ENCODE peak calls at places on chromosome 13, in ten cellular contexts. One of them, this sample, is unnamed.

GRCh38 chr13:80214521-80214941 is 126.4 kb downstream of the SPRY2 start:
- DNase-seq in omental fat pad: no peak
- DNase-seq in NCI-H510A: no peak
- DNase-seq in GM04503: no peak
- DNase-seq in GM12891: no peak
- DNase-seq in activated T-cell treated with anti-CD3 and anti-CD28 coated beads, Interleukin-2, amount 50 U/mL, for 72 hours: no peak
- DNase-seq in RPMI8226: no peak
- DNase-seq in activated CD4-positive, alpha-beta T cell treated with anti-CD3 and anti-CD28 coated beads for 24 hours: no peak
- DNase-seq in stimulated activated CD4-positive, alpha-beta T cell treated with anti-CD3 and anti-CD28 coated beads, Interleukin-1b, Interleukin-23, amount 100 ng/mL, for 24 hours: no peak
- DNase-seq in T-helper 1 cell: no peak
- DNase-seq in this sample: no peak

GRCh38 chr13:44340508-44340907 is 33.1 kb upstream of the SERP2 start:
- DNase-seq in omental fat pad: no peak
- DNase-seq in activated CD4-positive, alpha-beta T cell treated with anti-CD3 and anti-CD28 coated beads for 24 hours: no peak
- DNase-seq in GM12891: no peak
- DNase-seq in stimulated activated CD4-positive, alpha-beta T cell treated with anti-CD3 and anti-CD28 coated beads, Interleukin-1b, Interleukin-23, amount 100 ng/mL, for 24 hours: no peak
- DNase-seq in RPMI8226: no peak
- DNase-seq in activated T-cell treated with anti-CD3 and anti-CD28 coated beads, Interleukin-2, amount 50 U/mL, for 72 hours: no peak
- DNase-seq in NCI-H510A: no peak
- DNase-seq in T-helper 1 cell: no peak
- DNase-seq in GM04503: no peak
- DNase-seq in this sample: no peak

GRCh38 chr13:44853641-44854040 is 135.6 kb downstream of the NUFIP1 start:
- DNase-seq in GM04503: no peak
- DNase-seq in NCI-H510A: no peak
- DNase-seq in GM12891: no peak
- DNase-seq in T-helper 1 cell: no peak
- DNase-seq in activated CD4-positive, alpha-beta T cell treated with anti-CD3 and anti-CD28 coated beads for 24 hours: no peak
- DNase-seq in RPMI8226: no peak
- DNase-seq in activated T-cell treated with anti-CD3 and anti-CD28 coated beads, Interleukin-2, amount 50 U/mL, for 72 hours: no peak
- DNase-seq in stimulated activated CD4-positive, alpha-beta T cell treated with anti-CD3 and anti-CD28 coated beads, Interleukin-1b, Interleukin-23, amount 100 ng/mL, for 24 hours: no peak
- DNase-seq in omental fat pad: no peak
- DNase-seq in this sample: no peak

GRCh38 chr13:34034411-34034810 is 216.5 kb downstream of the RFC3 start:
- DNase-seq in NCI-H510A: no peak
- DNase-seq in stimulated activated CD4-positive, alpha-beta T cell treated with anti-CD3 and anti-CD28 coated beads, Interleukin-1b, Interleukin-23, amount 100 ng/mL, for 24 hours: no peak
- DNase-seq in activated CD4-positive, alpha-beta T cell treated with anti-CD3 and anti-CD28 coated beads for 24 hours: no peak
- DNase-seq in RPMI8226: no peak
- DNase-seq in GM12891: no peak
- DNase-seq in omental fat pad: no peak
- DNase-seq in activated T-cell treated with anti-CD3 and anti-CD28 coated beads, Interleukin-2, amount 50 U/mL, for 72 hours: no peak
- DNase-seq in GM04503: no peak
- DNase-seq in T-helper 1 cell: no peak
- DNase-seq in this sample: no peak

GRCh38 chr13:74687452-74688180 is 553.4 kb upstream of the KLF12 start:
- DNase-seq in activated CD4-positive, alpha-beta T cell treated with anti-CD3 and anti-CD28 coated beads for 24 hours: no peak
- DNase-seq in GM04503: no peak
- DNase-seq in omental fat pad: no peak
- DNase-seq in T-helper 1 cell: no peak
- DNase-seq in RPMI8226: no peak
- DNase-seq in stimulated activated CD4-positive, alpha-beta T cell treated with anti-CD3 and anti-CD28 coated beads, Interleukin-1b, Interleukin-23, amount 100 ng/mL, for 24 hours: no peak
- DNase-seq in NCI-H510A: no peak
- DNase-seq in activated T-cell treated with anti-CD3 and anti-CD28 coated beads, Interleukin-2, amount 50 U/mL, for 72 hours: no peak
- DNase-seq in GM12891: no peak
- DNase-seq in this sample: no peak

GRCh38 chr13:50309200-50309848 is 294.1 kb downstream of the KCNRG start:
- DNase-seq in RPMI8226: no peak
- DNase-seq in GM04503: no peak
- DNase-seq in activated CD4-positive, alpha-beta T cell treated with anti-CD3 and anti-CD28 coated beads for 24 hours: no peak
- DNase-seq in GM12891: no peak
- DNase-seq in T-helper 1 cell: no peak
- DNase-seq in omental fat pad: no peak
- DNase-seq in activated T-cell treated with anti-CD3 and anti-CD28 coated beads, Interleukin-2, amount 50 U/mL, for 72 hours: no peak
- DNase-seq in NCI-H510A: no peak
- DNase-seq in stimulated activated CD4-positive, alpha-beta T cell treated with anti-CD3 and anti-CD28 coated beads, Interleukin-1b, Interleukin-23, amount 100 ng/mL, for 24 hours: no peak
- DNase-seq in this sample: no peak

GRCh38 chr13:95660981-95661581 is 15.9 kb upstream of the DNAJC3 start:
- DNase-seq in GM04503: no peak
- DNase-seq in omental fat pad: no peak
- DNase-seq in GM12891: no peak
- DNase-seq in RPMI8226: peak
- DNase-seq in stimulated activated CD4-positive, alpha-beta T cell treated with anti-CD3 and anti-CD28 coated beads, Interleukin-1b, Interleukin-23, amount 100 ng/mL, for 24 hours: no peak
- DNase-seq in NCI-H510A: no peak
- DNase-seq in activated CD4-positive, alpha-beta T cell treated with anti-CD3 and anti-CD28 coated beads for 24 hours: peak
- DNase-seq in activated T-cell treated with anti-CD3 and anti-CD28 coated beads, Interleukin-2, amount 50 U/mL, for 72 hours: peak
- DNase-seq in T-helper 1 cell: no peak
- DNase-seq in this sample: no peak

GRCh38 chr13:52361225-52361624 is 44.7 kb downstream of the THSD1 start:
- DNase-seq in omental fat pad: no peak
- DNase-seq in GM04503: no peak
- DNase-seq in T-helper 1 cell: no peak
- DNase-seq in activated CD4-positive, alpha-beta T cell treated with anti-CD3 and anti-CD28 coated beads for 24 hours: no peak
- DNase-seq in GM12891: no peak
- DNase-seq in stimulated activated CD4-positive, alpha-beta T cell treated with anti-CD3 and anti-CD28 coated beads, Interleukin-1b, Interleukin-23, amount 100 ng/mL, for 24 hours: no peak
- DNase-seq in activated T-cell treated with anti-CD3 and anti-CD28 coated beads, Interleukin-2, amount 50 U/mL, for 72 hours: no peak
- DNase-seq in NCI-H510A: no peak
- DNase-seq in RPMI8226: no peak
- DNase-seq in this sample: no peak

GRCh38 chr13:64075543-64076271 is 2660.1 kb upstream of the PCDH20 start:
- DNase-seq in T-helper 1 cell: no peak
- DNase-seq in GM04503: no peak
- DNase-seq in NCI-H510A: no peak
- DNase-seq in activated T-cell treated with anti-CD3 and anti-CD28 coated beads, Interleukin-2, amount 50 U/mL, for 72 hours: no peak
- DNase-seq in omental fat pad: no peak
- DNase-seq in RPMI8226: peak
- DNase-seq in stimulated activated CD4-positive, alpha-beta T cell treated with anti-CD3 and anti-CD28 coated beads, Interleukin-1b, Interleukin-23, amount 100 ng/mL, for 24 hours: no peak
- DNase-seq in activated CD4-positive, alpha-beta T cell treated with anti-CD3 and anti-CD28 coated beads for 24 hours: no peak
- DNase-seq in GM12891: no peak
- DNase-seq in this sample: no peak

GRCh38 chr13:41557719-41558118 is 100.4 kb downstream of the RGCC start:
- DNase-seq in stimulated activated CD4-positive, alpha-beta T cell treated with anti-CD3 and anti-CD28 coated beads, Interleukin-1b, Interleukin-23, amount 100 ng/mL, for 24 hours: no peak
- DNase-seq in activated CD4-positive, alpha-beta T cell treated with anti-CD3 and anti-CD28 coated beads for 24 hours: no peak
- DNase-seq in activated T-cell treated with anti-CD3 and anti-CD28 coated beads, Interleukin-2, amount 50 U/mL, for 72 hours: no peak
- DNase-seq in T-helper 1 cell: no peak
- DNase-seq in GM04503: no peak
- DNase-seq in RPMI8226: no peak
- DNase-seq in GM12891: no peak
- DNase-seq in NCI-H510A: no peak
- DNase-seq in omental fat pad: no peak
- DNase-seq in this sample: no peak

GRCh38 chr13:23986619-23987018 is 89.3 kb upstream of the C1QTNF9B start:
- DNase-seq in NCI-H510A: no peak
- DNase-seq in T-helper 1 cell: no peak
- DNase-seq in GM12891: no peak
- DNase-seq in omental fat pad: no peak
- DNase-seq in activated T-cell treated with anti-CD3 and anti-CD28 coated beads, Interleukin-2, amount 50 U/mL, for 72 hours: no peak
- DNase-seq in GM04503: peak
- DNase-seq in RPMI8226: no peak
- DNase-seq in stimulated activated CD4-positive, alpha-beta T cell treated with anti-CD3 and anti-CD28 coated beads, Interleukin-1b, Interleukin-23, amount 100 ng/mL, for 24 hours: no peak
- DNase-seq in activated CD4-positive, alpha-beta T cell treated with anti-CD3 and anti-CD28 coated beads for 24 hours: no peak
- DNase-seq in this sample: peak

GRCh38 chr13:109357751-109358150 is 428.6 kb downstream of the IRS2 start:
- DNase-seq in activated T-cell treated with anti-CD3 and anti-CD28 coated beads, Interleukin-2, amount 50 U/mL, for 72 hours: no peak
- DNase-seq in RPMI8226: no peak
- DNase-seq in NCI-H510A: no peak
- DNase-seq in GM12891: no peak
- DNase-seq in activated CD4-positive, alpha-beta T cell treated with anti-CD3 and anti-CD28 coated beads for 24 hours: no peak
- DNase-seq in GM04503: no peak
- DNase-seq in omental fat pad: no peak
- DNase-seq in T-helper 1 cell: no peak
- DNase-seq in stimulated activated CD4-positive, alpha-beta T cell treated with anti-CD3 and anti-CD28 coated beads, Interleukin-1b, Interleukin-23, amount 100 ng/mL, for 24 hours: no peak
- DNase-seq in this sample: no peak

GRCh38 chr13:49869514-49869913 is 66.6 kb downstream of the SPRYD7 start:
- DNase-seq in GM04503: no peak
- DNase-seq in GM12891: no peak
- DNase-seq in NCI-H510A: no peak
- DNase-seq in activated CD4-positive, alpha-beta T cell treated with anti-CD3 and anti-CD28 coated beads for 24 hours: no peak
- DNase-seq in stimulated activated CD4-positive, alpha-beta T cell treated with anti-CD3 and anti-CD28 coated beads, Interleukin-1b, Interleukin-23, amount 100 ng/mL, for 24 hours: no peak
- DNase-seq in T-helper 1 cell: no peak
- DNase-seq in RPMI8226: peak
- DNase-seq in omental fat pad: no peak
- DNase-seq in activated T-cell treated with anti-CD3 and anti-CD28 coated beads, Interleukin-2, amount 50 U/mL, for 72 hours: no peak
- DNase-seq in this sample: peak

GRCh38 chr13:28751210-28751935 is 32.6 kb upstream of the SLC46A3 start:
- DNase-seq in activated T-cell treated with anti-CD3 and anti-CD28 coated beads, Interleukin-2, amount 50 U/mL, for 72 hours: no peak
- DNase-seq in T-helper 1 cell: no peak
- DNase-seq in activated CD4-positive, alpha-beta T cell treated with anti-CD3 and anti-CD28 coated beads for 24 hours: no peak
- DNase-seq in omental fat pad: no peak
- DNase-seq in RPMI8226: no peak
- DNase-seq in NCI-H510A: no peak
- DNase-seq in stimulated activated CD4-positive, alpha-beta T cell treated with anti-CD3 and anti-CD28 coated beads, Interleukin-1b, Interleukin-23, amount 100 ng/mL, for 24 hours: no peak
- DNase-seq in GM04503: no peak
- DNase-seq in GM12891: no peak
- DNase-seq in this sample: no peak

GRCh38 chr13:37616131-37616530 is 17.6 kb upstream of the POSTN start:
- DNase-seq in RPMI8226: no peak
- DNase-seq in stimulated activated CD4-positive, alpha-beta T cell treated with anti-CD3 and anti-CD28 coated beads, Interleukin-1b, Interleukin-23, amount 100 ng/mL, for 24 hours: no peak
- DNase-seq in GM04503: no peak
- DNase-seq in omental fat pad: no peak
- DNase-seq in NCI-H510A: no peak
- DNase-seq in activated CD4-positive, alpha-beta T cell treated with anti-CD3 and anti-CD28 coated beads for 24 hours: no peak
- DNase-seq in T-helper 1 cell: no peak
- DNase-seq in activated T-cell treated with anti-CD3 and anti-CD28 coated beads, Interleukin-2, amount 50 U/mL, for 72 hours: no peak
- DNase-seq in GM12891: no peak
- DNase-seq in this sample: no peak

This sample was measured in hepatic stellate cell.